ENCODE peak calls at places on chromosomes 12 and 14, in eight cellular contexts. One of them, this sample, is unnamed.

GRCh38 chr12:57476162-57476992 is 3.3 kb downstream of the ARHGAP9 start:
- DNase-seq in HL-60: peak; percentile 57
- DNase-seq in PC-3: no peak
- DNase-seq in HepG2: no peak
- DNase-seq in upper lobe of right lung: peak; percentile 78
- DNase-seq in SK-N-SH: no peak
- DNase-seq in lower lobe of right lung: peak; percentile 77
- DNase-seq in fibroblast of lung: no peak
- DNase-seq in this sample: no peak

GRCh38 chr12:62472472-62472871 is 5.8 kb downstream of the MON2 start:
- DNase-seq in HL-60: no peak
- DNase-seq in SK-N-SH: no peak
- DNase-seq in lower lobe of right lung: no peak
- DNase-seq in PC-3: peak; percentile 7
- DNase-seq in fibroblast of lung: no peak
- DNase-seq in HepG2: no peak
- DNase-seq in upper lobe of right lung: no peak
- DNase-seq in this sample: no peak

GRCh38 chr14:69945905-69946304 is 66.7 kb downstream of the SMOC1 start:
- DNase-seq in lower lobe of right lung: no peak
- DNase-seq in SK-N-SH: no peak
- DNase-seq in PC-3: no peak
- DNase-seq in fibroblast of lung: peak; percentile 23
- DNase-seq in HepG2: no peak
- DNase-seq in upper lobe of right lung: no peak
- DNase-seq in HL-60: no peak
- DNase-seq in this sample: no peak

GRCh38 chr12:90013409-90013808 is 304.8 kb upstream of the ATP2B1 start:
- DNase-seq in HepG2: no peak
- DNase-seq in lower lobe of right lung: no peak
- DNase-seq in PC-3: no peak
- DNase-seq in HL-60: no peak
- DNase-seq in fibroblast of lung: peak; percentile 32
- DNase-seq in SK-N-SH: no peak
- DNase-seq in upper lobe of right lung: no peak
- DNase-seq in this sample: no peak

GRCh38 chr12:45231515-45232145 is 15.7 kb downstream of the ANO6 start:
- DNase-seq in upper lobe of right lung: no peak
- DNase-seq in fibroblast of lung: peak; percentile 87
- DNase-seq in PC-3: peak; percentile 81
- DNase-seq in lower lobe of right lung: no peak
- DNase-seq in SK-N-SH: no peak
- DNase-seq in HepG2: peak; percentile 65
- DNase-seq in HL-60: no peak
- DNase-seq in this sample: peak; percentile 79

GRCh38 chr14:90642239-90642717 is 174.0 kb downstream of the TTC7B start:
- DNase-seq in lower lobe of right lung: no peak
- DNase-seq in upper lobe of right lung: no peak
- DNase-seq in PC-3: no peak
- DNase-seq in fibroblast of lung: no peak
- DNase-seq in HL-60: no peak
- DNase-seq in SK-N-SH: no peak
- DNase-seq in HepG2: peak; percentile 76
- DNase-seq in this sample: peak; percentile 19

GRCh38 chr12:52865090-52865944 is 16.5 kb upstream of the KRT78 start:
- DNase-seq in HepG2: peak; percentile 56
- DNase-seq in upper lobe of right lung: peak; percentile 83
- DNase-seq in lower lobe of right lung: peak; percentile 68
- DNase-seq in PC-3: peak; percentile 87
- DNase-seq in fibroblast of lung: peak; percentile 73
- DNase-seq in SK-N-SH: peak; percentile 87
- DNase-seq in HL-60: no peak
- DNase-seq in this sample: peak; percentile 84

GRCh38 chr14:96065661-96066459 is 26.7 kb downstream of the C14orf132 start:
- DNase-seq in HepG2: no peak
- DNase-seq in PC-3: no peak
- DNase-seq in fibroblast of lung: no peak
- DNase-seq in upper lobe of right lung: peak; percentile 25
- DNase-seq in HL-60: no peak
- DNase-seq in lower lobe of right lung: peak; percentile 24
- DNase-seq in SK-N-SH: peak; percentile 78
- DNase-seq in this sample: no peak

GRCh38 chr12:105369014-105369413 is 38.5 kb downstream of the C12orf75 start:
- DNase-seq in upper lobe of right lung: no peak
- DNase-seq in SK-N-SH: no peak
- DNase-seq in lower lobe of right lung: no peak
- DNase-seq in HepG2: no peak
- DNase-seq in fibroblast of lung: peak; percentile 56
- DNase-seq in PC-3: peak; percentile 30
- DNase-seq in HL-60: no peak
- DNase-seq in this sample: peak; percentile 85

GRCh38 chr12:103470664-103471063 is 25.1 kb downstream of the C12orf42 start:
- DNase-seq in HepG2: no peak
- DNase-seq in HL-60: no peak
- DNase-seq in upper lobe of right lung: no peak
- DNase-seq in fibroblast of lung: no peak
- DNase-seq in PC-3: peak; percentile 45
- DNase-seq in lower lobe of right lung: no peak
- DNase-seq in SK-N-SH: no peak
- DNase-seq in this sample: no peak

GRCh38 chr14:74882103-74882920 is 596 bp downstream of the DLST start:
- DNase-seq in upper lobe of right lung: peak; percentile 79
- DNase-seq in PC-3: peak; percentile 39
- DNase-seq in HepG2: no peak
- DNase-seq in lower lobe of right lung: peak; percentile 69
- DNase-seq in HL-60: no peak
- DNase-seq in SK-N-SH: peak; percentile 29
- DNase-seq in fibroblast of lung: peak; percentile 63
- DNase-seq in this sample: peak; percentile 60
- H3K4me3 ChIP-seq in upper lobe of right lung: peak overlapping the region; percentile 93
- H3K4me3 ChIP-seq in PC-3: peak overlapping the region; percentile 94
- H3K4me3 ChIP-seq in HepG2: peak overlapping the region; percentile 93
- H3K4me3 ChIP-seq in lower lobe of right lung: peak overlapping the region; percentile 95
- H3K4me3 ChIP-seq in HL-60: peak overlapping the region; percentile 57
- H3K4me3 ChIP-seq in SK-N-SH: peak overlapping the region; percentile 92
- H3K4me3 ChIP-seq in fibroblast of lung: peak overlapping the region; percentile 82
- H3K4me3 ChIP-seq in this sample: peak overlapping the region; percentile 88

GRCh38 chr14:75969126-75969525 is 12.7 kb downstream of the TGFB3 start:
- DNase-seq in fibroblast of lung: no peak
- DNase-seq in PC-3: no peak
- DNase-seq in SK-N-SH: no peak
- DNase-seq in HL-60: no peak
- DNase-seq in lower lobe of right lung: no peak
- DNase-seq in HepG2: no peak
- DNase-seq in upper lobe of right lung: no peak
- DNase-seq in this sample: peak; percentile 18

GRCh38 chr14:75970989-75971388 is 10.8 kb downstream of the TGFB3 start:
- DNase-seq in PC-3: no peak
- DNase-seq in HL-60: no peak
- DNase-seq in SK-N-SH: no peak
- DNase-seq in fibroblast of lung: no peak
- DNase-seq in HepG2: no peak
- DNase-seq in lower lobe of right lung: no peak
- DNase-seq in upper lobe of right lung: no peak
- DNase-seq in this sample: no peak

GRCh38 chr14:75971509-75971908 is 10.3 kb downstream of the TGFB3 start:
- DNase-seq in lower lobe of right lung: no peak
- DNase-seq in upper lobe of right lung: no peak
- DNase-seq in SK-N-SH: no peak
- DNase-seq in HepG2: no peak
- DNase-seq in PC-3: no peak
- DNase-seq in HL-60: no peak
- DNase-seq in fibroblast of lung: no peak
- DNase-seq in this sample: no peak

GRCh38 chr14:75968461-75968860 is 13.3 kb downstream of the TGFB3 start:
- DNase-seq in HL-60: no peak
- DNase-seq in fibroblast of lung: no peak
- DNase-seq in HepG2: no peak
- DNase-seq in SK-N-SH: no peak
- DNase-seq in lower lobe of right lung: no peak
- DNase-seq in PC-3: no peak
- DNase-seq in upper lobe of right lung: no peak
- DNase-seq in this sample: peak; percentile 74

GRCh38 chr14:75969891-75970290 is 11.9 kb downstream of the TGFB3 start:
- DNase-seq in lower lobe of right lung: no peak
- DNase-seq in HepG2: no peak
- DNase-seq in HL-60: no peak
- DNase-seq in fibroblast of lung: no peak
- DNase-seq in SK-N-SH: no peak
- DNase-seq in upper lobe of right lung: no peak
- DNase-seq in PC-3: peak; percentile 22
- DNase-seq in this sample: no peak
- TF ChIP-seq CTCF in lower lobe of right lung: no peak
- TF ChIP-seq CTCF in HepG2: no peak
- TF ChIP-seq CTCF in HL-60: no peak
- TF ChIP-seq CTCF in fibroblast of lung: no peak
- TF ChIP-seq CTCF in SK-N-SH: no peak
- TF ChIP-seq CTCF in upper lobe of right lung: no peak
- TF ChIP-seq CTCF in PC-3: no peak
- TF ChIP-seq CTCF in this sample: no peak

GRCh38 chr12:14258468-14258947 is 107.0 kb upstream of the ATF7IP start:
- DNase-seq in HL-60: no peak
- DNase-seq in HepG2: no peak
- DNase-seq in PC-3: no peak
- DNase-seq in lower lobe of right lung: no peak
- DNase-seq in fibroblast of lung: no peak
- DNase-seq in upper lobe of right lung: no peak
- DNase-seq in SK-N-SH: no peak
- DNase-seq in this sample: no peak

GRCh38 chr12:14261096-14261495 is 104.4 kb upstream of the ATF7IP start:
- DNase-seq in HL-60: no peak
- DNase-seq in SK-N-SH: no peak
- DNase-seq in lower lobe of right lung: no peak
- DNase-seq in upper lobe of right lung: no peak
- DNase-seq in fibroblast of lung: no peak
- DNase-seq in HepG2: no peak
- DNase-seq in PC-3: no peak
- DNase-seq in this sample: no peak

GRCh38 chr12:14259481-14260010 is 105.9 kb upstream of the ATF7IP start:
- DNase-seq in upper lobe of right lung: no peak
- DNase-seq in lower lobe of right lung: no peak
- DNase-seq in SK-N-SH: no peak
- DNase-seq in HepG2: no peak
- DNase-seq in HL-60: no peak
- DNase-seq in PC-3: no peak
- DNase-seq in fibroblast of lung: no peak
- DNase-seq in this sample: no peak

GRCh38 chr12:14261861-14262260 is 103.6 kb upstream of the ATF7IP start:
- DNase-seq in HL-60: no peak
- DNase-seq in fibroblast of lung: no peak
- DNase-seq in upper lobe of right lung: no peak
- DNase-seq in PC-3: no peak
- DNase-seq in SK-N-SH: no peak
- DNase-seq in lower lobe of right lung: no peak
- DNase-seq in HepG2: no peak
- DNase-seq in this sample: no peak

GRCh38 chr12:14260011-14260993 is 105.2 kb upstream of the ATF7IP start:
- DNase-seq in fibroblast of lung: peak; percentile 76
- DNase-seq in HL-60: peak; percentile 54
- DNase-seq in PC-3: peak; percentile 78
- DNase-seq in upper lobe of right lung: peak; percentile 95
- DNase-seq in SK-N-SH: no peak
- DNase-seq in lower lobe of right lung: peak; percentile 95
- DNase-seq in HepG2: peak; percentile 56
- DNase-seq in this sample: peak; percentile 97
- H3K4me3 ChIP-seq in fibroblast of lung: no peak overlapping the region
- H3K4me3 ChIP-seq in HL-60: no peak overlapping the region
- H3K4me3 ChIP-seq in PC-3: peak overlapping the region; percentile 15
- H3K4me3 ChIP-seq in upper lobe of right lung: peak overlapping the region; percentile 18
- H3K4me3 ChIP-seq in SK-N-SH: no peak overlapping the region
- H3K4me3 ChIP-seq in lower lobe of right lung: peak overlapping the region; percentile 31
- H3K4me3 ChIP-seq in HepG2: no peak overlapping the region
- H3K4me3 ChIP-seq in this sample: peak overlapping the region; percentile 3

GRCh38 chr12:67356400-67356799 is 87.2 kb downstream of the CAND1 start:
- DNase-seq in fibroblast of lung: no peak
- DNase-seq in upper lobe of right lung: no peak
- DNase-seq in HL-60: no peak
- DNase-seq in lower lobe of right lung: no peak
- DNase-seq in PC-3: no peak
- DNase-seq in SK-N-SH: no peak
- DNase-seq in HepG2: no peak
- DNase-seq in this sample: no peak

GRCh38 chr12:67352682-67353081 is 83.5 kb downstream of the CAND1 start:
- DNase-seq in PC-3: peak; percentile 14
- DNase-seq in HL-60: no peak
- DNase-seq in SK-N-SH: no peak
- DNase-seq in fibroblast of lung: no peak
- DNase-seq in lower lobe of right lung: no peak
- DNase-seq in upper lobe of right lung: no peak
- DNase-seq in HepG2: no peak
- DNase-seq in this sample: peak; percentile 58

GRCh38 chr12:67355428-67356385 is 86.5 kb downstream of the CAND1 start:
- DNase-seq in SK-N-SH: peak; percentile 40
- DNase-seq in lower lobe of right lung: no peak
- DNase-seq in fibroblast of lung: peak; percentile 76
- DNase-seq in upper lobe of right lung: no peak
- DNase-seq in HepG2: peak; percentile 42
- DNase-seq in PC-3: peak; percentile 70
- DNase-seq in HL-60: no peak
- DNase-seq in this sample: peak; percentile 81

GRCh38 chr12:67354322-67354721 is 85.2 kb downstream of the CAND1 start:
- DNase-seq in SK-N-SH: no peak
- DNase-seq in fibroblast of lung: peak; percentile 27
- DNase-seq in lower lobe of right lung: no peak
- DNase-seq in PC-3: no peak
- DNase-seq in HepG2: no peak
- DNase-seq in upper lobe of right lung: no peak
- DNase-seq in HL-60: no peak
- DNase-seq in this sample: peak; percentile 34

DNA sequence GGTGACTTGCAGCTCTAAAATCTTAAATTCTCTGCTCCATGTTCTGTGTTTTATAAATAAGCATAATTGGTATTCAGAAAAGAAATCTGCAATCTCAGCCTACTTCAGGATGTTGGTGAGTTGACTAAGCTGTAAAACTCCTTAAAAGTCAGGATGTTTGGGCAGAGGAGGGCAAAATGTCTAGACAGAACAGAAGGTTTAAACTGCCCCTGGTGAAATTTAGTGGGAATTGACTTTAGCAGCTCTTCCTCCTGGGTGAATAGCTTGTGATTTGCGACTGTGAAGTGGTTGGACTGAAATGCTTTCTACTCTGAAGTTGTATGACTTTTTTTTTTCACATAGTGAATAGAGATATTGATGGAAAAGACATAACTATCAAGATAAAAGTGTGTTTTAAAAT is 85.8 kb downstream of the CAND1 start:
- DNase-seq in HL-60: no peak
- DNase-seq in lower lobe of right lung: no peak
- DNase-seq in fibroblast of lung: no peak
- DNase-seq in upper lobe of right lung: no peak
- DNase-seq in SK-N-SH: no peak
- DNase-seq in HepG2: no peak
- DNase-seq in PC-3: peak; percentile 17
- DNase-seq in this sample: peak; percentile 51
- TF ChIP-seq CTCF in HL-60: no peak
- TF ChIP-seq CTCF in lower lobe of right lung: no peak
- TF ChIP-seq CTCF in fibroblast of lung: no peak
- TF ChIP-seq CTCF in upper lobe of right lung: no peak
- TF ChIP-seq CTCF in SK-N-SH: no peak
- TF ChIP-seq CTCF in HepG2: no peak
- TF ChIP-seq CTCF in PC-3: no peak
- TF ChIP-seq CTCF in this sample: no peak

This sample was measured in cardiac fibroblast.